ENCODE peak calls at places on chromosomes 13 and 19, in five cellular contexts. D, V, B, L and M are unnamed samples.

GRCh38 chr19:47687906-47688305 is 25.3 kb upstream of the EHD2 start:
- DNase-seq in D (no peak), V (no peak), B (no peak), L (no peak), M (no peak)

GRCh38 chr19:1067341-1068103 is 555 bp downstream of the ARHGAP45 start:
- DNase-seq in D (no peak), V (peak), B (peak), L (no peak), M (no peak)

GRCh38 chr13:97945792-97946419 is 7.6 kb upstream of the IPO5 start:
- DNase-seq in D (no peak), V (no peak), B (no peak), L (no peak), M (no peak)

GRCh38 chr19:6735181-6735891 is 2.0 kb downstream of the GPR108 start:
- DNase-seq in D (no peak), V (no peak), B (no peak), L (no peak), M (no peak)

GRCh38 chr19:36225219-36225892 is 10.4 kb downstream of the ZNF146 start:
- DNase-seq in D (no peak), V (no peak), B (no peak), L (no peak), M (no peak)

GRCh38 chr13:47897411-47898050 is 103.5 kb downstream of the SUCLA2 start:
- DNase-seq in D (no peak), V (no peak), B (no peak), L (no peak), M (peak)

GRCh38 chr19:1172353-1173159 is 1.5 kb downstream of the SBNO2 start:
- DNase-seq in D (no peak), V (no peak), B (peak), L (peak), M (no peak)

GRCh38 chr19:10805075-10805757 is 30.8 kb downstream of the TMED1 start:
- DNase-seq in D (no peak), V (no peak), B (no peak), L (no peak), M (no peak)

GRCh38 chr19:33811736-33812387 is 15.2 kb downstream of the KCTD15 start:
- DNase-seq in D (no peak), V (no peak), B (no peak), L (no peak), M (no peak)

GRCh38 chr19:19209372-19209771 is 2.4 kb upstream of the NCAN start:
- DNase-seq in D (no peak), V (no peak), B (no peak), L (peak), M (no peak)